ENCODE peak calls at places on chromosomes 5 and 9, in seven cellular contexts. One of them, this sample, is unnamed.
A peak's percentile ranks its signal among the peaks of the same experiment; 100 is the strongest.

GRCh38 chr5:53453898-53454837 is 26.3 kb upstream of the FST start:
- DNase-seq in cardiac fibroblast: no peak
- DNase-seq in PC-9: no peak
- DNase-seq in CD4-positive, CD25-positive, alpha-beta regulatory T cell: no peak
- DNase-seq in effector CD8-positive, alpha-beta T cell: no peak
- DNase-seq in A549: no peak
- DNase-seq in NAMALWA: no peak
- DNase-seq in this sample: no peak

GRCh38 chr9:91896513-91897121 is 53.4 kb downstream of the ROR2 start:
- DNase-seq in cardiac fibroblast: peak; percentile 5
- DNase-seq in PC-9: no peak
- DNase-seq in CD4-positive, CD25-positive, alpha-beta regulatory T cell: no peak
- DNase-seq in effector CD8-positive, alpha-beta T cell: no peak
- DNase-seq in A549: no peak
- DNase-seq in NAMALWA: no peak
- DNase-seq in this sample: no peak

GRCh38 chr5:71932649-71933338 is 174.5 kb upstream of the MAP1B start:
- DNase-seq in cardiac fibroblast: peak; percentile 79
- DNase-seq in PC-9: peak; percentile 99
- DNase-seq in CD4-positive, CD25-positive, alpha-beta regulatory T cell: no peak
- DNase-seq in effector CD8-positive, alpha-beta T cell: no peak
- DNase-seq in A549: peak; percentile 81
- DNase-seq in NAMALWA: no peak
- DNase-seq in this sample: peak; percentile 2

GRCh38 chr5:10859393-10860195 is 98.6 kb upstream of the DAP start:
- DNase-seq in cardiac fibroblast: no peak
- DNase-seq in PC-9: no peak
- DNase-seq in CD4-positive, CD25-positive, alpha-beta regulatory T cell: no peak
- DNase-seq in effector CD8-positive, alpha-beta T cell: no peak
- DNase-seq in A549: no peak
- DNase-seq in NAMALWA: no peak
- DNase-seq in this sample: no peak

GRCh38 chr5:155299342-155300006 is 285.9 kb downstream of the KIF4B start:
- DNase-seq in cardiac fibroblast: no peak
- DNase-seq in PC-9: no peak
- DNase-seq in CD4-positive, CD25-positive, alpha-beta regulatory T cell: no peak
- DNase-seq in effector CD8-positive, alpha-beta T cell: no peak
- DNase-seq in A549: no peak
- DNase-seq in NAMALWA: no peak
- DNase-seq in this sample: no peak

GRCh38 chr5:92513067-92513466 is 1068.0 kb downstream of the NR2F1-AS1 start:
- DNase-seq in cardiac fibroblast: peak; percentile 28
- DNase-seq in PC-9: peak; percentile 40
- DNase-seq in CD4-positive, CD25-positive, alpha-beta regulatory T cell: no peak
- DNase-seq in effector CD8-positive, alpha-beta T cell: no peak
- DNase-seq in A549: no peak
- DNase-seq in NAMALWA: no peak
- DNase-seq in this sample: no peak

GRCh38 chr5:102617857-102618187 is 119.0 kb upstream of the SLCO6A1 start:
- DNase-seq in cardiac fibroblast: no peak
- DNase-seq in PC-9: no peak
- DNase-seq in CD4-positive, CD25-positive, alpha-beta regulatory T cell: no peak
- DNase-seq in effector CD8-positive, alpha-beta T cell: no peak
- DNase-seq in A549: no peak
- DNase-seq in NAMALWA: no peak
- DNase-seq in this sample: no peak

GRCh38 chr5:11171236-11171635 is 410.2 kb upstream of the DAP start:
- DNase-seq in cardiac fibroblast: no peak
- DNase-seq in PC-9: no peak
- DNase-seq in CD4-positive, CD25-positive, alpha-beta regulatory T cell: no peak
- DNase-seq in effector CD8-positive, alpha-beta T cell: no peak
- DNase-seq in A549: no peak
- DNase-seq in NAMALWA: no peak
- DNase-seq in this sample: no peak

GRCh38 chr5:103293719-103294118 is 35.2 kb downstream of the MACIR start:
- DNase-seq in cardiac fibroblast: no peak
- DNase-seq in PC-9: no peak
- DNase-seq in CD4-positive, CD25-positive, alpha-beta regulatory T cell: no peak
- DNase-seq in effector CD8-positive, alpha-beta T cell: no peak
- DNase-seq in A549: no peak
- DNase-seq in NAMALWA: no peak
- DNase-seq in this sample: no peak

GRCh38 chr9:33378121-33378795 is 24.1 kb downstream of the AQP7 start:
- DNase-seq in cardiac fibroblast: no peak
- DNase-seq in PC-9: no peak
- DNase-seq in CD4-positive, CD25-positive, alpha-beta regulatory T cell: no peak
- DNase-seq in effector CD8-positive, alpha-beta T cell: no peak
- DNase-seq in A549: no peak
- DNase-seq in NAMALWA: no peak
- DNase-seq in this sample: no peak

GRCh38 chr5:55771175-55771655 is 33.4 kb downstream of the DDX4 start:
- DNase-seq in cardiac fibroblast: peak; percentile 31
- DNase-seq in PC-9: no peak
- DNase-seq in CD4-positive, CD25-positive, alpha-beta regulatory T cell: no peak
- DNase-seq in effector CD8-positive, alpha-beta T cell: no peak
- DNase-seq in A549: no peak
- DNase-seq in NAMALWA: no peak
- DNase-seq in this sample: no peak

GRCh38 chr9:16236326-16236725 is 634.1 kb downstream of the BNC2 start:
- DNase-seq in cardiac fibroblast: peak; percentile 88
- DNase-seq in PC-9: no peak
- DNase-seq in CD4-positive, CD25-positive, alpha-beta regulatory T cell: no peak
- DNase-seq in effector CD8-positive, alpha-beta T cell: no peak
- DNase-seq in A549: no peak
- DNase-seq in NAMALWA: no peak
- DNase-seq in this sample: no peak

GRCh38 chr5:160272041-160272663 is 40.2 kb downstream of the CCNJL start:
- DNase-seq in cardiac fibroblast: no peak
- DNase-seq in PC-9: no peak
- DNase-seq in CD4-positive, CD25-positive, alpha-beta regulatory T cell: no peak
- DNase-seq in effector CD8-positive, alpha-beta T cell: no peak
- DNase-seq in A549: no peak
- DNase-seq in NAMALWA: no peak
- DNase-seq in this sample: no peak

GRCh38 chr9:116090030-116090770 is 63.4 kb upstream of the PAPPA start:
- DNase-seq in cardiac fibroblast: peak; percentile 53
- DNase-seq in PC-9: no peak
- DNase-seq in CD4-positive, CD25-positive, alpha-beta regulatory T cell: no peak
- DNase-seq in effector CD8-positive, alpha-beta T cell: no peak
- DNase-seq in A549: no peak
- DNase-seq in NAMALWA: no peak
- DNase-seq in this sample: no peak